ENCODE peak calls at places on chromosomes 11 and 22, in eight cellular contexts. P is H1, C is A549, O is WTC11, V is IMR-90, N is K562, X is GM12878, I is HepG2. G is an unnamed sample.

GRCh38 chr11:96073536-96073935 is 149.6 kb upstream of the MTMR2 start:
- DNase-seq in P (no peak), C (no peak), O (no peak), V (no peak), N (no peak), X (no peak), I (no peak), G (no peak)

GRCh38 chr11:76551400-76551799 is 106.6 kb downstream of the EMSY start:
- DNase-seq in P (no peak), C (no peak), O (no peak), V (no peak), N (no peak), X (no peak), I (no peak), G (no peak)

GRCh38 chr22:36113121-36113520 is 47.4 kb downstream of the APOL3 start:
- DNase-seq in P (no peak), C (no peak), O (no peak), V (no peak), N (no peak), X (no peak), I (no peak), G (no peak)

GRCh38 chr11:67240575-67241389 is 25.5 kb upstream of the GRK2 start:
- DNase-seq in P (no peak), C (peak), O (no peak), V (peak), N (peak), X (peak), I (peak), G (peak)

GRCh38 chr11:111733009-111733408 is 33.2 kb downstream of the PPP2R1B start:
- DNase-seq in P (no peak), C (no peak), O (no peak), V (peak), N (no peak), X (no peak), I (no peak), G (no peak)

GRCh38 chr22:29292379-29292778 is 14.1 kb upstream of the GAS2L1 start:
- DNase-seq in P (no peak), C (no peak), O (no peak), V (no peak), N (no peak), X (no peak), I (no peak), G (no peak)

GRCh38 chr11:134153147-134153905 is 70.4 kb downstream of the NCAPD3 start:
- DNase-seq in P (no peak), C (no peak), O (no peak), V (no peak), N (no peak), X (no peak), I (no peak), G (no peak)

GRCh38 chr11:4979021-4979420 is 15.6 kb upstream of the OR51L1 start:
- DNase-seq in P (no peak), C (no peak), O (no peak), V (no peak), N (no peak), X (no peak), I (no peak), G (no peak)

GRCh38 chr11:1221848-1222311 is 986 bp upstream of the MUC5B start:
- DNase-seq in P (peak), C (no peak), O (peak), V (no peak), N (no peak), X (no peak), I (no peak), G (peak)

GRCh38 chr11:85976525-85976924 is 92.4 kb downstream of the PICALM start:
- DNase-seq in P (no peak), C (no peak), O (no peak), V (no peak), N (no peak), X (no peak), I (no peak), G (no peak)

GRCh38 chr11:20021771-20022362 is 138.4 kb downstream of the DBX1 start:
- DNase-seq in P (no peak), C (peak), O (peak), V (no peak), N (no peak), X (no peak), I (peak), G (no peak)

GRCh38 chr11:103215812-103216211 is 106.6 kb downstream of the DYNC2H1 start:
- DNase-seq in P (no peak), C (no peak), O (no peak), V (peak), N (no peak), X (no peak), I (no peak), G (no peak)

GRCh38 chr11:1202776-1203504 is 19.9 kb upstream of the MUC5B start:
- DNase-seq in P (peak), C (peak), O (peak), V (peak), N (peak), X (no peak), I (peak), G (peak)

GRCh38 chr11:2142300-2142759 is 3.1 kb upstream of the IGF2 start:
- DNase-seq in P (no peak), C (no peak), O (no peak), V (peak), N (no peak), X (no peak), I (no peak), G (no peak)

GRCh38 chr11:73757598-73757997 is 3.3 kb downstream of the RAB6A start:
- DNase-seq in P (no peak), C (no peak), O (no peak), V (no peak), N (no peak), X (no peak), I (peak), G (no peak)

GRCh38 chr11:14905104-14906033 is 13.3 kb upstream of the CYP2R1 start:
- DNase-seq in P (peak), C (peak), O (peak), V (peak), N (no peak), X (no peak), I (no peak), G (peak)

GRCh38 chr11:128627666-128628342 is 40.4 kb upstream of the ETS1 start:
- DNase-seq in P (peak), C (no peak), O (no peak), V (no peak), N (no peak), X (no peak), I (no peak), G (peak)

GRCh38 chr11:26527685-26528084 is 44.4 kb downstream of the MUC15 start:
- DNase-seq in P (no peak), C (no peak), O (no peak), V (no peak), N (no peak), X (no peak), I (no peak), G (no peak)

GRCh38 chr22:48705917-48706605 is 1121.6 kb downstream of the BRD1 start:
- DNase-seq in P (no peak), C (no peak), O (peak), V (no peak), N (no peak), X (no peak), I (no peak), G (no peak)

GRCh38 chr22:49756656-49757055 is 71.0 kb downstream of the BRD1 start:
- DNase-seq in P (no peak), C (no peak), O (no peak), V (no peak), N (no peak), X (no peak), I (no peak), G (no peak)
- TF ChIP-seq USF2 in P (no peak), C (no peak), O (no peak), V (no peak), N (no peak), X (no peak), I (no peak), G (no peak)

GRCh38 chr11:69999721-70000120 is 78.4 kb upstream of the ANO1 start:
- DNase-seq in P (no peak), C (no peak), O (no peak), V (no peak), N (no peak), X (no peak), I (no peak), G (no peak)
- TF ChIP-seq USF2 in P (peak), C (no peak), O (peak), V (no peak), N (no peak), X (no peak), I (no peak), G (no peak)

GRCh38 chr11:16912607-16913006 is 101.6 kb downstream of the PLEKHA7 start:
- DNase-seq in P (no peak), C (no peak), O (no peak), V (no peak), N (no peak), X (no peak), I (no peak), G (no peak)
- TF ChIP-seq USF2 in P (no peak), C (no peak), O (no peak), V (no peak), N (no peak), X (no peak), I (no peak), G (no peak)

GRCh38 chr11:7473702-7474101 is 11.6 kb upstream of the OLFML1 start:
- DNase-seq in P (no peak), C (no peak), O (no peak), V (no peak), N (no peak), X (peak), I (no peak), G (no peak)
- TF ChIP-seq USF2 in P (no peak), C (no peak), O (no peak), V (no peak), N (no peak), X (no peak), I (no peak), G (no peak)

GRCh38 chr22:24009227-24010017 is 1.7 kb upstream of the CABIN1 start:
- DNase-seq in P (no peak), C (no peak), O (no peak), V (no peak), N (no peak), X (no peak), I (peak), G (no peak)
- TF ChIP-seq USF2 in P (no peak), C (no peak), O (no peak), V (no peak), N (no peak), X (no peak), I (no peak), G (no peak)

GRCh38 chr22:44702479-44703219 is 645 bp downstream of the PRR5 start:
- DNase-seq in P (peak), C (no peak), O (peak), V (peak), N (no peak), X (no peak), I (no peak), G (peak)
- TF ChIP-seq USF2 in P (no peak), C (no peak), O (no peak), V (no peak), N (no peak), X (no peak), I (no peak), G (no peak)

GRCh38 chr11:130674686-130675085 is 226.2 kb downstream of the ADAMTS15 start:
- DNase-seq in P (no peak), C (no peak), O (no peak), V (peak), N (no peak), X (no peak), I (no peak), G (no peak)

GRCh38 chr11:130672911-130673310 is 224.5 kb downstream of the ADAMTS15 start:
- DNase-seq in P (no peak), C (no peak), O (no peak), V (peak), N (no peak), X (no peak), I (no peak), G (no peak)

GRCh38 chr11:130673698-130674097 is 225.3 kb downstream of the ADAMTS15 start:
- DNase-seq in P (no peak), C (no peak), O (no peak), V (peak), N (no peak), X (no peak), I (no peak), G (no peak)

GRCh38 chr11:130670200-130670599 is 221.8 kb downstream of the ADAMTS15 start:
- DNase-seq in P (no peak), C (no peak), O (no peak), V (no peak), N (no peak), X (no peak), I (no peak), G (no peak)

GRCh38 chr11:130671801-130672700 is 223.6 kb downstream of the ADAMTS15 start:
- DNase-seq in P (no peak), C (no peak), O (peak), V (peak), N (no peak), X (no peak), I (no peak), G (peak)
- TF ChIP-seq USF2 in P (no peak), C (no peak), O (no peak), V (no peak), N (no peak), X (no peak), I (no peak), G (no peak)

GRCh38 chr11:93652679-93653078 is 8.8 kb upstream of the CEP295 start:
- DNase-seq in P (no peak), C (no peak), O (no peak), V (no peak), N (no peak), X (no peak), I (no peak), G (no peak)

GRCh38 chr11:93652161-93652597 is 9.3 kb upstream of the CEP295 start:
- DNase-seq in P (peak), C (no peak), O (no peak), V (peak), N (peak), X (no peak), I (peak), G (peak)

GRCh38 chr11:93654266-93654665 is 7.2 kb upstream of the CEP295 start:
- DNase-seq in P (no peak), C (no peak), O (no peak), V (no peak), N (no peak), X (no peak), I (no peak), G (no peak)

GRCh38 chr11:93653080-93653479 is 8.4 kb upstream of the CEP295 start:
- DNase-seq in P (no peak), C (no peak), O (no peak), V (no peak), N (no peak), X (no peak), I (no peak), G (no peak)

GRCh38 chr11:93653566-93653965 is 7.9 kb upstream of the CEP295 start:
- DNase-seq in P (no peak), C (no peak), O (no peak), V (no peak), N (no peak), X (no peak), I (no peak), G (no peak)
- TF ChIP-seq USF2 in P (no peak), C (no peak), O (no peak), V (no peak), N (no peak), X (no peak), I (no peak), G (no peak)

DNA sequence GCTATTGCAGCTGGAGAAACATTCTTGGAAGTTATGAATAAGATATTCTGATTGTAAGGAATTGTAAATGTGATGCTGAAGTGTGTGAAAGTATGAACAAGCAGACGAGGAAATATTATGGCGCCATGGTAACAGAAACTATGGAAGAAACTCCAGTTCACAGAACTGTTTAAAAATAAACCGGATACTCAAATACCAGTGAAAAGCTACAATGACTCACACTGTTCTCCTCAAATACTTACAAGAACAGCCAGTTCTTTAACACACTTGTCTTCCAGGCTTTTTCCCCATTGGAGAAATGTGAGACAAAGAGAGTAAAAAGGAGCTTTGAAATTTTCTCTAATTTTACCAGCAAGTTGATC is 76.7 kb upstream of the ARFGAP3 start:
- DNase-seq in P (no peak), C (peak), O (no peak), V (peak), N (no peak), X (no peak), I (peak), G (no peak)
- TF ChIP-seq USF2 in P (no peak), C (no peak), O (no peak), V (no peak), N (no peak), X (no peak), I (no peak), G (no peak)

G was measured in SK-N-SH.